ENCODE peak calls at places on chromosomes 1 and 21, in nine cellular contexts. D is stomach, J is heart left ventricle, L is HCT116, H is ovary, P is right lobe of liver, E is GM12878, F is tibial nerve, X is lower leg skin. I is an unnamed sample.

GRCh38 chr21:25885405-25885804 is 150.6 kb downstream of the GABPA start:
- DNase-seq in D (no peak), J (no peak), L (no peak), H (no peak), P (no peak), E (no peak), F (no peak), X (no peak), I (no peak)

GRCh38 chr1:164602480-164603093 is 43.6 kb downstream of the PBX1 start:
- DNase-seq in D (peak), J (peak), L (no peak), H (peak), P (no peak), E (no peak), F (no peak), X (peak), I (peak)

GRCh38 chr1:200628223-200628868 is 7.8 kb upstream of the KIF14 start:
- DNase-seq in D (no peak), J (no peak), L (no peak), H (no peak), P (no peak), E (peak), F (no peak), X (no peak), I (no peak)

GRCh38 chr1:212138441-212138840 is 102.9 kb downstream of the DTL start:
- DNase-seq in D (peak), J (peak), L (no peak), H (no peak), P (peak), E (no peak), F (no peak), X (no peak), I (peak)

GRCh38 chr1:32336963-32337675 is 1.1 kb upstream of the MARCKSL1 start:
- DNase-seq in D (peak), J (peak), L (no peak), H (no peak), P (peak), E (peak), F (no peak), X (no peak), I (no peak)

GRCh38 chr1:204852854-204853253 is 17.8 kb upstream of the NFASC start:
- DNase-seq in D (no peak), J (no peak), L (no peak), H (no peak), P (no peak), E (no peak), F (no peak), X (no peak), I (no peak)

GRCh38 chr1:202593845-202594244 is 116.4 kb downstream of the SYT2 start:
- DNase-seq in D (no peak), J (no peak), L (peak), H (no peak), P (no peak), E (no peak), F (no peak), X (no peak), I (no peak)

GRCh38 chr1:66563094-66563800 is 29.3 kb downstream of the SGIP1 start:
- DNase-seq in D (no peak), J (peak), L (peak), H (peak), P (no peak), E (no peak), F (no peak), X (peak), I (no peak)

GRCh38 chr1:174149216-174149615 is 10.1 kb upstream of the RABGAP1L start:
- DNase-seq in D (no peak), J (no peak), L (no peak), H (no peak), P (no peak), E (no peak), F (no peak), X (no peak), I (no peak)

GRCh38 chr1:162059721-162060120 is 9.8 kb upstream of the NOS1AP start:
- DNase-seq in D (no peak), J (no peak), L (no peak), H (no peak), P (no peak), E (no peak), F (no peak), X (no peak), I (no peak)

GRCh38 chr1:234729566-234729965 is 119.6 kb upstream of the IRF2BP2 start:
- DNase-seq in D (no peak), J (no peak), L (no peak), H (no peak), P (no peak), E (no peak), F (no peak), X (no peak), I (no peak)

DNA sequence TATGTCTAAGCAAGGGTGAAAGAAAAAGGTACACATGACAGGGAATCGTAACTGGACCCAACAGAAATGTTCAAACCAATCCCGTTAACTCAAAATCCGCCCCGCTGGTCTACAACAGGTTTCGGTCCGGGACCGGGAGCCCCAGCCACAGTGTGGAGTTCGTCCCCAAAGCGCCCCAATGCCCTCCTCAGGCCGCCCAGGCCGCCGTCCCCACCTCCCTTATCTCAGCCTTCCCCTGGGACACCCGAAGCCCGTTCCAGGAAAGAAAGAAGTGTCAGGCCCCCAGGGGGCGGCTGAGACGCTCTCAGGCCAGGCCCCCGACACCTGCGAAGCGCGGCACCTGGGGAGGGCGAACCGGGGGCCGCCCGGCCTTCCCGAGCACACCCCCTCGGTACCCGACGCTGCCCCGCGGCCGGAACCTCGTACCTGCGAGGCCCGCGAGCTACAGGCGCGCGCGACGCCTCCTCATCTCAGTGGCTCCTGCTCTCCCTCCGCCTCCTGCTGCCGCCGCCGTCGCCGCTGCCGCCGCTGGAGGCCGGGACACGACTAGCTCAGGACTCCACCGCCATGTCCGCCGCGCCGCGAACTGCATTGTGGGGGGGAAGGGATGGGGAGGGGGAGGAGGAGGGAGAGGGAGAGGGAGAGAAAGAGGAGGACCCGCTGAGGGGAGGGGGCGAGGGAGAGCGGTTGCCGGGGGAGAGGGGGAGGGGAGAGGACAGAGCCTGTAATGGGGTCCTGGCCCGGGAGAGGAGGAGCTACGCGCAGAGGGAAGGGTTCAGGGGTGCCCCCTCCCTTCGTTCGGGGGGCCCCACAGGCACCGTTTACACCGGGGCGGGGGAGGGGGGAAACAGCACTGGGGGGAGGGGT is at the start of gene TUT4:
- DNase-seq in D (peak), J (peak), L (peak), H (peak), P (peak), E (no peak), F (peak), X (peak), I (peak)
- TF ChIP-seq POLR2A in D (no peak), J (no peak), L (peak), H (peak), P (peak), E (peak), F (peak), X (no peak), I (no peak)

DNA sequence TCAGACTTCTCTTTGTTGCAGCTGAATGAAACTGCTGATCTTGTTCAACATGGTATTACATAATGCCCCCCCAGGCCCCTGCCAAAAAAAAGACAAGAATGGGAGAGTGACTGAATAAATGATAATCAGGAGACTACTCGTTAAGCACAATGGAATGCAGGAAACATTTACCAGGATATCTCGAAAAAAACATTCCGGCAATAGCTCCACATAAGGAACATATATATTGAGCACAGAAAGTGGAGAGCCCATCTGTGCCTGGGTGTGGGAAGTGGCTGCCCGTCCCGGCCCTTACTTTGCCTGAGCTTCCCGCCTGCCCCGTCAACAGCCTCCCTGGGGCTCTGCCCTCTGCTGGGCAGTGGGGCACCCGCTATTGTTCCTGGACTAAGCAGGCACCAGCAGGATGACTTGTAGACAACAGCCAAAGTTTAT is 13.4 kb downstream of the TRIM11 start:
- DNase-seq in D (peak), J (peak), L (no peak), H (peak), P (peak), E (no peak), F (no peak), X (no peak), I (peak)
- TF ChIP-seq CTCF in D (peak), J (peak), L (peak), H (no peak), P (peak), E (no peak), F (peak), X (no peak), I (peak)

GRCh38 chr1:232381676-232382075 is 248.3 kb downstream of the SIPA1L2 start:
- DNase-seq in D (no peak), J (no peak), L (no peak), H (no peak), P (no peak), E (no peak), F (no peak), X (no peak), I (no peak)
- TF ChIP-seq POLR2A in D (no peak), J (no peak), L (no peak), H (no peak), P (no peak), E (no peak), F (no peak), X (no peak), I (no peak)

GRCh38 chr1:220876511-220877347 is 2.5 kb upstream of the HLX start:
- DNase-seq in D (no peak), J (peak), L (no peak), H (no peak), P (peak), E (no peak), F (no peak), X (no peak), I (peak)
- TF ChIP-seq CTCF in D (no peak), J (no peak), L (no peak), H (no peak), P (no peak), E (no peak), F (no peak), X (no peak), I (no peak)

DNA sequence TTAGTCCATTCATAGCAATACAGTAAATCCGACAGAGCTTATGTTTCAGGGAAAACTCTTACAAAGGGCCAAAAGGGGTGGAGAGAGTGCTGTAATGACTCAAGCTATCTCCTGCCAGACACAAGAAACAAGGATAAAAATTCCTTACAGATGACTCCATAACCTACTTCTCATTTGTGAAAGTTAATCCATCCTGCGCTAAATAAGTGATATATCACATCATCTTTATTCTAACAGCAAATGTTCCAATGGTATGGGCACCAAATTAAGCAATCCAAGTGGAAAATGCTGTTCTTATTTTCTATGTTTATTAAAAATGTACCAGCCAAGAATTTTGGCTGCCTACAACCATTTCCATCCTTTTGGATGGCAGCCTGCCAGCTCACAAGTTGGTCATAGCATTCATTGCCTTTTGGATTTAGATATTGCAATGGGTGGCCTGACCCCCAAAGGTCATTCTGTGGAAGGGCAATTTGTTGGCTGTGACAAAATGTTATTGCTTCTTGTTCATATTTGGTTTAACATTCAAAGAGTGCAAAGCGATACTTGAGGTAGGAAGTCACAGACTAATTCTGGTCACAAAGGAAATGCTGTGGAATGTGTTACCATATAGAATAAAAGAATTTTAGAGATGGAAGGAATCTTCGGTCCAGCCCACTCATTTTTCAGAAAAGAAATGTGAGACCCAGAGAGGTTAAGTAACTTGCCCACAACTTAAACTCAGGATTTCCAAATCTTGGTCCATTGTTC is 2.8 kb upstream of the ENAH start:
- DNase-seq in D (peak), J (peak), L (peak), H (peak), P (peak), E (no peak), F (peak), X (no peak), I (no peak)
- TF ChIP-seq POLR2A in D (no peak), J (no peak), L (no peak), H (no peak), P (no peak), E (no peak), F (no peak), X (no peak), I (no peak)

GRCh38 chr1:92927870-92928269 is 33.4 kb downstream of the DIPK1A start:
- DNase-seq in D (no peak), J (no peak), L (no peak), H (no peak), P (no peak), E (no peak), F (no peak), X (no peak), I (no peak)
- TF ChIP-seq CTCF in D (no peak), J (no peak), L (peak), H (no peak), P (no peak), E (no peak), F (no peak), X (no peak), I (no peak)

GRCh38 chr1:230642263-230642959 is at the start of gene COG2:
- DNase-seq in D (peak), J (peak), L (peak), H (peak), P (peak), E (peak), F (peak), X (peak), I (peak)
- TF ChIP-seq POLR2A in D (peak), J (no peak), L (no peak), H (peak), P (peak), E (peak), F (peak), X (no peak), I (peak)

DNA sequence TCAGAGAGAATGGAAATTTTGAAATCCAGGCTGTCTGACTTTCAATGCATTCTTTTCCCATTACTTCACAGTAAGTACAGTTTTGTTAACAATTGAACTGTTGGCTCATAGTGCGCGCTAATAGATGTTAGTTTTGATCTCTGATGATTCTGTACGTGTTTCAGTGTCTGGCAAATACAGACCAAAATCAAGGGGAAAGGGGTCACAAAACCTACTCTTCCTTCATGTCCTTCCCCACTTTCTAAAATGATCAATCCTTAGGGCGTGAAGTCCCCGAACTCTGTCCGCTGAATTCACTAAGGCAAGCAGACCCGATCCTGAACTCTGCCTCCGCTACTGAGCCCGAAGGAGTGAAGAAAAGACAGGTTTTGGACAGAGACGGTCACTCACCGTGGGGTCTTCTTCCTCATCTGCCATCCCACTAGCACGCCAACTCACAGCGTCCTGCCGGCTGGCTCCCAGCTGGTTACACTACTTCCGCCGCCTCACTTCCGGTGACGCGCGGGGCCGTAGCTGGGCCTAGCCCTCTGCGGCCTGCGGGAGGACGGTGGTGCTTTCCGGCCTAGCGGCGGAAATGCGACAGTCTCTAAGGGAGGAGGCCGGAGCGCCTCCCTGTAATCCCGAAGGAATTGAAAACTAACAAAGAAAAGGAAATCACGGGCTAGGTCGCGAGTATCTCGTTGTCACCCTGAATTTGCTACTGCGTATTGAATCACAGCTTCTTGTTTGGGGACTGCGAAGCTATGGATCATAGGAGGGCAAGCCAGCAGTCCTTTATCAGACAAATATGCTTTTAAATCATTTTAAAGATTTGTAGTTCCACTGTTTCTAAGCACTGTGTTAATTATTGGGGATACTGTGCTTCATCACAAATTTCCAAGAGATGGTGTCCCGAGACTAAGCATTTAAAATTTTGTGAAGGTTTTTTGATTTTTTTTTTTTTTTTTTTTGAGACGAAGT is at the start of gene TAF13:
- DNase-seq in D (peak), J (peak), L (peak), H (peak), P (peak), E (peak), F (peak), X (peak), I (peak)
- TF ChIP-seq CTCF in D (peak), J (peak), L (no peak), H (no peak), P (peak), E (no peak), F (peak), X (no peak), I (peak)